ENCODE peak calls at places on chromosomes 12 and 14, in nine cellular contexts. A, S, D, W, O, M, Y, E and I are unnamed samples.
A peak's percentile ranks its signal among the peaks of the same experiment; 100 is the strongest.

GRCh38 chr12:10718279-10718821 is 4.8 kb downstream of the YBX3 start:
- DNase-seq in M (peak; percentile 85), D (peak; percentile 69), S (peak; percentile 95), Y (no peak), E (peak; percentile 47), W (peak; percentile 80), O (peak; percentile 44), A (no peak), I (no peak)

GRCh38 chr12:122895757-122896636 is at the start of gene VPS37B:
- DNase-seq in E (peak; percentile 90), S (peak; percentile 90), M (peak; percentile 92), A (peak; percentile 93), W (peak; percentile 76), D (peak; percentile 82), O (peak; percentile 82), Y (peak; percentile 83), I (peak; percentile 84)

GRCh38 chr12:96425321-96425720 is 25.1 kb upstream of the CDK17 start:
- DNase-seq in W (peak; percentile 96), Y (no peak), O (peak; percentile 83), E (no peak), D (peak; percentile 60), M (peak; percentile 90), A (no peak), S (peak; percentile 99), I (no peak)

GRCh38 chr12:60689137-60689536 is 1093.3 kb downstream of the SLC16A7 start:
- DNase-seq in O (no peak), E (no peak), S (no peak), M (no peak), W (no peak), D (no peak), A (peak; percentile 72), Y (no peak), I (no peak)

GRCh38 chr14:60327447-60328331 is 78.7 kb downstream of the PPM1A start:
- DNase-seq in M (peak; percentile 44), W (peak; percentile 11), A (peak; percentile 79), S (peak; percentile 30), D (no peak), E (peak; percentile 43), Y (no peak), O (peak; percentile 47), I (peak; percentile 51)

GRCh38 chr12:64610092-64610659 is at the start of gene RASSF3:
- DNase-seq in S (peak; percentile 73), E (peak; percentile 90), W (peak; percentile 56), D (peak; percentile 79), O (peak; percentile 71), Y (peak; percentile 74), M (peak; percentile 72), A (peak; percentile 95), I (peak; percentile 81)

GRCh38 chr12:108457734-108458361 is 57.2 kb upstream of the FICD start:
- DNase-seq in D (no peak), W (no peak), A (peak; percentile 77), M (peak; percentile 42), Y (no peak), O (no peak), E (no peak), S (no peak), I (no peak)

GRCh38 chr12:68468036-68468435 is 135.9 kb upstream of the MDM1 start:
- DNase-seq in O (no peak), E (no peak), M (peak; percentile 41), A (no peak), Y (no peak), S (no peak), W (no peak), D (no peak), I (no peak)

GRCh38 chr14:64920465-64920864 is 6.2 kb downstream of the CHURC1 start:
- DNase-seq in W (no peak), M (no peak), E (no peak), A (no peak), Y (no peak), O (no peak), S (no peak), D (no peak), I (no peak)

GRCh38 chr12:50219544-50219943 is 52.4 kb upstream of the CERS5 start:
- DNase-seq in Y (no peak), S (no peak), W (no peak), A (no peak), M (no peak), E (no peak), O (no peak), D (no peak), I (no peak)

GRCh38 chr12:50224026-50224692 is 57.0 kb upstream of the CERS5 start:
- DNase-seq in Y (no peak), O (peak; percentile 93), A (peak; percentile 80), D (peak; percentile 87), S (no peak), E (peak; percentile 38), W (peak; percentile 71), M (peak; percentile 68), I (no peak)

GRCh38 chr12:50222275-50222783 is 55.2 kb upstream of the CERS5 start:
- DNase-seq in W (peak; percentile 88), O (peak; percentile 57), D (peak; percentile 89), Y (peak; percentile 47), E (peak; percentile 59), A (peak; percentile 87), M (peak; percentile 92), S (peak; percentile 95), I (peak; percentile 57)

GRCh38 chr12:50220357-50221061 is 53.3 kb upstream of the CERS5 start:
- DNase-seq in O (peak; percentile 78), D (peak; percentile 77), M (peak; percentile 81), A (no peak), S (peak; percentile 69), Y (no peak), W (peak; percentile 68), E (peak; percentile 24), I (no peak)

DNA sequence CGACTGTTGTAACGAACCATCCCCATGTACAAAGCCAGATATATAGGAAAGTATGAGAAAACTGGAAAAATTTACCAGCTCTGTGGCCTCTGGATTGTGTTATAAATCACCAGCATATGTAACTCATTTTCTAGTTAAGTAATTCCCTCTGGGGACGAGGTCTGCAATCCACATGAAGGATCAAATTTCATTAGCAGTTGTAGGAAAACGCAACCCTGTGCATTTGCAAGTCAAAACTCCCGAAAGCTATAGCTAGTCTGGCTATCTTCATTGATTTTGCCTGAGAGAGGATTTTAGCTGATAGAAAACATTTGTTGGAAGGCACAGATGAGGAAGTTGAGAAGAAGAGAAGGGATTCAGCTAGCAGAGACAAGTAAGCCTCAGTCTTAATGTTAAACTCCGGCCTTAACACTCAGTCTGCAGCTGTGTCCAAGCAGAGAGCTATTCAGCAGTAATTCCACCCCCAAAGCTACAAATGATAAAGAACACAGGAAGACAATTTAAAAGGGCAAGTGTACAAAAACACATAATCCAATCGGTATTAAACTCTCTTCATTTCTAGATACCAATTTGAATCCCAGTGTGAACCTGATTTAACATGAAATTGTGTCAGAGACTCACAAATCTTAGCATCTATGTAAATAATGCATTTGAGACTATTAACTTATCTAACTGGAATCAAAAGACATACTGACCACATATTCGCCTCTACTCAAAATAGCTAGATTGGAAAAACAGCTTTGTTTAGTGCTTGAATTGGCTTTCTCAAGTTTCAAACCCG is 54.2 kb upstream of the CERS5 start:
- DNase-seq in O (peak; percentile 73), S (peak; percentile 96), W (peak; percentile 83), A (no peak), Y (peak; percentile 21), E (peak; percentile 45), M (peak; percentile 94), D (peak; percentile 78), I (no peak)
- H3K4me3 ChIP-seq in O (peak overlapping the region; percentile 57), S (peak overlapping the region; percentile 99), W (peak overlapping the region; percentile 95), A (peak overlapping the region; percentile 80), Y (peak overlapping the region; percentile 77), E (peak overlapping the region; percentile 48), M (peak overlapping the region; percentile 96), D (peak overlapping the region; percentile 99), I (peak overlapping the region; percentile 16)

GRCh38 chr12:2650261-2651060 is 144.3 kb upstream of the FKBP4 start:
- DNase-seq in M (no peak), E (no peak), Y (no peak), W (no peak), D (no peak), S (no peak), A (peak; percentile 48), O (no peak), I (no peak)
- H3K9ac ChIP-seq in M (no peak overlapping the region), E (no peak overlapping the region), Y (no peak overlapping the region), W (no peak overlapping the region), D (no peak overlapping the region), S (no peak overlapping the region), A (no peak overlapping the region), O (no peak overlapping the region), I (no peak overlapping the region)

DNA sequence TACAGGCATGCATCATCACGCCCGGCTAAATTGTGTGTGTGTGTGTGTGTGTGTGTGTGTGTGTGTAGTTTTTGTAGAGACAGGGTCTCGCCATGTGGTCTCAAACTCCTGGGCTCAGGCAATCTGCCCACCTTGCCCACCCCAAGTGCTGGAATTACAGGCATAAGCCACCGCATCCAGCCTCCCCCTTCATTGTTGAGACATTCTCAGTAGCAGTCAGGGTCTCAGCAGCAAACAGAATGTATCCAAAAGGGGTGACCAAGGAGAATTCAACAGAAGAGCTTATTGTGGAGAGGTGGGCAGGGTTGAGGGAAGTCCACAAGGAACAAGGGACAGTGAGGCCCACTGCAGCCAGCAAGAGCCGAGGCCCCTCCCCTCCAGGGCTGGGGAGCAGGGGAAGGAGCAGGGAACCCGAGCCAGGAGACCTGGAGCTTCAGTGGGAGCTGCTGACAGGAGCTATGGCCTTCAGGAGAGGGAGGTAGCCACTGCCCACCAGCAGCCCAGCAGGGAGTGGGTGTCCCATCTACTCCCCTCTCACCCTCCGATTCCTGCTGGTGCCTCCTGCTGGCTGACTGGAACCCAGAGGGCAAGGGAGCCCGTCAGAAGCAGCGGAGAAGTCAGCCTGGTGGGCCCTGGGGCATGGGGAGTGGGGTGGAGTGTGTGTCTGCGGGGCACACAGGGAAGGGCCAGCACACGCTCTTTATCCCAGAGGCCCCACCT is 37.1 kb upstream of the PLEKHG6 start:
- DNase-seq in W (no peak), A (peak; percentile 81), M (no peak), D (no peak), E (no peak), Y (no peak), S (no peak), O (no peak), I (no peak)
- H3K27ac ChIP-seq in W (no peak overlapping the region), A (no peak overlapping the region), M (no peak overlapping the region), D (peak overlapping the region; percentile 43), E (no peak overlapping the region), Y (peak overlapping the region; percentile 32), S (no peak overlapping the region), O (peak overlapping the region; percentile 91), I (no peak overlapping the region)

GRCh38 chr12:121673013-121673441 is 3.6 kb upstream of the MORN3 start:
- DNase-seq in M (peak; percentile 34), A (peak; percentile 84), O (no peak), D (no peak), E (no peak), S (no peak), W (no peak), Y (no peak), I (peak; percentile 48)
- H3K4me3 ChIP-seq in M (peak overlapping the region; percentile 75), A (no peak overlapping the region), O (peak overlapping the region; percentile 68), D (no peak overlapping the region), E (peak overlapping the region; percentile 59), S (no peak overlapping the region), W (peak overlapping the region; percentile 64), Y (no peak overlapping the region), I (peak overlapping the region; percentile 36)

DNA sequence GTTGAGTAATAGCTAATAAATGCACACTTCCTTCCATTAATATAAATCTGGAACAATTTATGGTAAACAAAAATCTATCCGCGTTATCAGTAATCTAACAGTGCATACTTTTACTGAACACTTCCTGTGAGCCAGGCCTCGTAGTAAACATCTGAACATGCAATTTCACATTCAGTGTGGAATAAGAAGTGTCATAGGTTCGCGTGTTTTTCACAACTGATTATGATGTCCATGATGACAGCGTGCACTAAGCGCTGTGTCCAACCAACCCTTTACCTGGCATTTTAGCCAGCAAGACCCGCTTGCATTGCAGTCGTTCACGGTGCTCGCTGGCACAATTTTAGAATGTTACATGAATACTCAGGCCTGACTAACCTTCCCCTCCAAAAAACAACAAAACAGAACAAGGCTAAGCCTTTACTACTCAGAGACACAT is 2.1 kb downstream of the PNMA1 start:
- DNase-seq in Y (no peak), S (no peak), D (peak; percentile 51), E (no peak), W (no peak), M (peak; percentile 46), A (no peak), O (peak; percentile 75), I (no peak)
- H3K9ac ChIP-seq in Y (peak overlapping the region; percentile 95), S (no peak overlapping the region), D (peak overlapping the region; percentile 77), E (no peak overlapping the region), W (peak overlapping the region; percentile 95), M (peak overlapping the region; percentile 95), A (peak overlapping the region; percentile 81), O (peak overlapping the region; percentile 96), I (peak overlapping the region; percentile 37)